ENCODE peak calls at places on chromosomes 16 and 17, in six cellular contexts. H is prostate gland, E is right lobe of liver, K is psoas muscle, F is heart right ventricle, Y is PC-3. Q is an unnamed sample. For H3K4me1 and H3K27me3, the result is how much of the 10 kb centered on the place peaks cover.

GRCh38 chr17:4365628-4366311 is 705 bp downstream of the UBE2G1 start:
- DNase-seq in E (peak), F (peak), K (peak), Y (no peak), H (peak), Q (no peak)

GRCh38 chr17:34163681-34164080 is 91.4 kb upstream of the CCL2 start:
- DNase-seq in K (no peak), Y (no peak), F (no peak), E (no peak), H (no peak), Q (no peak)

GRCh38 chr16:2480948-2481347 is 6.0 kb downstream of the TBC1D24 start:
- DNase-seq in E (no peak), Y (no peak), H (no peak), K (no peak), F (no peak), Q (no peak)

GRCh38 chr17:50052822-50053653 is 2.9 kb upstream of the ITGA3 start:
- DNase-seq in Y (peak), H (peak), E (peak), F (peak), K (peak), Q (no peak)

GRCh38 chr17:79549111-79549915 is 61.5 kb downstream of the RBFOX3 start:
- DNase-seq in F (no peak), H (no peak), Y (no peak), E (peak), K (peak), Q (no peak)

GRCh38 chr17:47368262-47368661 is 44.5 kb downstream of the EFCAB13 start:
- DNase-seq in Y (peak), K (no peak), E (no peak), F (no peak), H (peak), Q (no peak)

GRCh38 chr17:60481604-60482003 is 44.4 kb downstream of the APPBP2 start:
- DNase-seq in H (no peak), E (no peak), Y (no peak), F (no peak), K (no peak), Q (no peak)

GRCh38 chr16:87540072-87540976 is 47.5 kb upstream of the ZCCHC14 start:
- DNase-seq in H (no peak), K (no peak), Y (no peak), F (no peak), E (no peak), Q (no peak)

GRCh38 chr16:34758835-34759234 is 1299.4 kb downstream of the TP53TG3F start:
- DNase-seq in Y (no peak), F (no peak), K (no peak), E (no peak), H (no peak), Q (no peak)

GRCh38 chr17:39867891-39868553 is at the start of gene ZPBP2:
- DNase-seq in H (no peak), Y (no peak), E (no peak), K (no peak), F (no peak), Q (no peak)

GRCh38 chr17:45904886-45905285 is 10.5 kb downstream of the MAPT start:
- DNase-seq in E (no peak), K (no peak), Y (no peak), H (no peak), F (no peak), Q (no peak)

GRCh38 chr17:19317359-19318095 is 45.0 kb downstream of the B9D1 start:
- DNase-seq in H (no peak), Y (no peak), K (peak), F (peak), E (peak), Q (no peak)

DNA sequence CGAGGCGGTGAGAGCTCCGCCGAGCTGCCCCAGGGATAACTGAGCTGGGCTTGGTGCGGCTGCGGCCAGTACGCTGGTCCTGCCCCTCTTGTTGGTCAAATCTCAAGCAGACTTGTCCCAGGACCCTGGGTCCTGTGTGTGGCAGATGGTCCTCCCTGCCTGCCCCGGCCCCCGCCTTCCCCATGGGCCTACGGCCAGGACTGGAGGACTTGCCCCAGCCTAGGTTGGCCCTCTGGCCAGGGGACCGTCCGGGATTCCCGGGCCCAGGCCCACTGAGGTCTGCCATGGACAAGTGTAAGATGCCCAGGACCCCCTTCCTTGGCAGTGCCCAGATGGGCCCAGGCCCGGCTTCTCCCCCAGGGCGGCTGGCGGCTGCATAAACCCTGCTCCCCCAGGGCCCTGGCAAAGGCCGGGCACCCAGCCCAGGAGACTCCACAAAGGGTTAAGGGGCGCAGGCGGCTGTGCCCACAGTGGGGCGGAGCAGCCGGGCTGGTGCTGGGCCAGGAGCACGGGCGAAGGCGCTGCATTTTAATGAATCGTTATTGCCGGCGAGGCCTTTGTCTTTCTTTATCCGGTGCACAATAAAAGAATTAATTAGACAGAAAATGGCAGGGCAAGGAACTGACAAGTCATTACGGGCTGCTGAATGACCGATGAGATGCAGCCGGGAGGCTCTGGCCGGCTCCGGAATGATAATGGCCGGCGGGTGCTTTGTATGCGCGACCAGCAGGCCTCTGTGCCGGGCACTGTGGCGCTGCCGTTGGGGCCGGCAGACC is 9.1 kb downstream of the SOX8 start:
- DNase-seq in E (no peak), H (no peak), F (no peak), K (no peak), Y (no peak), Q (no peak)
- H3K4me1 ChIP-seq in E (under half), H (under half), F (under half), K (under half), Y (under half), Q (under half)

DNA sequence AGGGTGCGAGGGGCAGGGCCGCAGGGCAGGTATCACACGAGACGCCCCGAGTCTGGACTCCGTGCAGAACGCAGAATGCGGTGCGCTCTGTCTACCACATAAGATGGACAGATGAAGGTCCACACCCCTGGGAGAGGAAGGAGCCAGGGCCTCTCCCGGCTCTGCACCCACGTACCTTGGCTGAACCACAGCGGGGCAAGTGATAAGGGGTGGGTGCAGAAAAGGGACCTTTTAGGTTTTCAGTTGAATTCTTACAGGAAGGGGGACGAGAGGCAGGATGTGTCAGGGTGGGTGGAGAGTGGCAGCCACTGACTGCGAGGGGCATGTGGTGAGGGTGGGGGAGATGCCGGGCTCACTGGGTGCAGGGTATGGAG is 338 bp downstream of the CD300A start:
- DNase-seq in Y (no peak), H (no peak), F (no peak), K (no peak), E (no peak), Q (no peak)
- H3K27ac ChIP-seq in Y (no peak), H (no peak), F (no peak), K (no peak), E (peak), Q (peak)

GRCh38 chr16:75267631-75268264 is 16.3 kb upstream of the BCAR1 start:
- DNase-seq in E (no peak), K (peak), Y (peak), F (peak), H (peak), Q (no peak)

GRCh38 chr16:75264531-75264998 is 13.1 kb upstream of the BCAR1 start:
- DNase-seq in H (no peak), E (peak), F (peak), Y (no peak), K (no peak), Q (no peak)

GRCh38 chr16:75264999-75265910 is 13.8 kb upstream of the BCAR1 start:
- DNase-seq in F (peak), H (peak), E (peak), Y (no peak), K (peak), Q (no peak)

GRCh38 chr16:75266738-75267630 is 15.6 kb upstream of the BCAR1 start:
- DNase-seq in F (peak), Y (no peak), K (no peak), H (no peak), E (no peak), Q (no peak)

GRCh38 chr16:75265911-75266701 is 14.7 kb upstream of the BCAR1 start:
- DNase-seq in E (peak), Y (peak), H (peak), K (peak), F (peak), Q (no peak)
- H3K27me3 ChIP-seq in E (under half), Y (under half), H (under half), K (under half), F (under half), Q (under half)

GRCh38 chr17:7667616-7668406 is 17.1 kb downstream of the ATP1B2 start:
- DNase-seq in K (no peak), Y (no peak), F (no peak), H (no peak), E (no peak), Q (no peak)
- H3K4me1 ChIP-seq in K (under half), Y (under half), F (under half), H (under half), E (under half), Q (under half)

GRCh38 chr17:77735341-77736206 is 222.9 kb upstream of the TNRC6C start:
- DNase-seq in F (peak), K (no peak), Y (no peak), H (no peak), E (no peak), Q (no peak)
- H3K27ac ChIP-seq in F (peak), K (peak), Y (no peak), H (peak), E (no peak), Q (no peak)

DNA sequence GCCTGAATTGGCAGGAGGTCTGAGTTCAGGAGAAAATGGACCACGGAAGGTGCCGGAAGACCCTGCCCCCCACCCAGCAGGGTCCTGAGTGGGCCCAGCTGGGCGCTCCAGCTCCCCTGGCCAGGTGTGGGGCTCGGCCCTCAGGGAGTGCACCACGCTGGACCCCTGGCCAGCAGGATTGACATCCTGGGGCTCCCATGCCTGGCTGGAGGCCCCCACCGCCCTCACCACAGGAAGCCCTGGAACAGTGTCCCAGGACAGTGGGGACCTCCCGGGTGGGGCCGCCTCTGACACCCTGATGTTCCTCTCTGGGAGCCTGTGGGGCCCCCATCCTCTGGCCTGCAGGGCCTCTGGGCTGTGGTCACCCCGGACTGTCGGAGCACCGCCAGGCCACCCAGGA is 28.1 kb upstream of the CACNA1H start:
- DNase-seq in H (no peak), K (no peak), Y (no peak), E (no peak), F (no peak), Q (no peak)
- H3K27me3 ChIP-seq in H (under half), K (under half), Y (under half), E (under half), F (half or more), Q (under half)

Q was measured in effector memory CD4-positive, alpha-beta T cell.